ENCODE peak calls at places on chromosome 4, in eight cellular contexts. I, K, X, R, F, L, T and P are unnamed samples.

GRCh38 chr4:176548571-176548970 is 228.8 kb downstream of the SPCS3 start:
- DNase-seq in I (no peak), K (peak), X (no peak), R (no peak), F (peak), L (no peak), T (no peak), P (no peak)

GRCh38 chr4:89311433-89311832 is 3.8 kb upstream of the GPRIN3 start:
- DNase-seq in I (no peak), K (no peak), X (no peak), R (no peak), F (no peak), L (no peak), T (no peak), P (no peak)

GRCh38 chr4:74531952-74532794 is 87.2 kb downstream of the AREG start:
- DNase-seq in I (no peak), K (peak), X (no peak), R (no peak), F (peak), L (no peak), T (no peak), P (peak)

GRCh38 chr4:3700736-3701135 is 65.4 kb upstream of the ADRA2C start:
- DNase-seq in I (peak), K (no peak), X (no peak), R (peak), F (no peak), L (no peak), T (no peak), P (no peak)

GRCh38 chr4:85740431-85740861 is 265.5 kb downstream of the ARHGAP24 start:
- DNase-seq in I (no peak), K (peak), X (no peak), R (no peak), F (no peak), L (no peak), T (no peak), P (no peak)

GRCh38 chr4:37385424-37385823 is 140.9 kb downstream of the NWD2 start:
- DNase-seq in I (no peak), K (no peak), X (no peak), R (no peak), F (no peak), L (no peak), T (no peak), P (no peak)

GRCh38 chr4:25253072-25253447 is 19.2 kb downstream of the PI4K2B start:
- DNase-seq in I (no peak), K (no peak), X (no peak), R (no peak), F (no peak), L (no peak), T (no peak), P (no peak)

GRCh38 chr4:124736526-124736925 is 24.0 kb upstream of the ANKRD50 start:
- DNase-seq in I (no peak), K (no peak), X (no peak), R (no peak), F (no peak), L (no peak), T (no peak), P (no peak)

GRCh38 chr4:72118017-72118416 is 86.2 kb downstream of the NPFFR2 start:
- DNase-seq in I (no peak), K (no peak), X (no peak), R (no peak), F (no peak), L (no peak), T (no peak), P (no peak)

GRCh38 chr4:7581477-7581876 is 146.7 kb upstream of the PSAPL1 start:
- DNase-seq in I (no peak), K (peak), X (peak), R (no peak), F (no peak), L (no peak), T (no peak), P (peak)

GRCh38 chr4:10587697-10588096 is 96.9 kb downstream of the CLNK start:
- DNase-seq in I (peak), K (peak), X (no peak), R (no peak), F (no peak), L (no peak), T (no peak), P (no peak)

GRCh38 chr4:26912069-26912468 is 51.4 kb downstream of the STIM2 start:
- DNase-seq in I (no peak), K (no peak), X (no peak), R (no peak), F (no peak), L (no peak), T (no peak), P (no peak)

GRCh38 chr4:83644677-83645639 is 109.0 kb downstream of the GPAT3 start:
- DNase-seq in I (no peak), K (peak), X (no peak), R (no peak), F (peak), L (no peak), T (no peak), P (peak)

GRCh38 chr4:167014944-167015343 is 219.3 kb downstream of the SPOCK3 start:
- DNase-seq in I (no peak), K (no peak), X (no peak), R (no peak), F (no peak), L (no peak), T (no peak), P (no peak)

DNA sequence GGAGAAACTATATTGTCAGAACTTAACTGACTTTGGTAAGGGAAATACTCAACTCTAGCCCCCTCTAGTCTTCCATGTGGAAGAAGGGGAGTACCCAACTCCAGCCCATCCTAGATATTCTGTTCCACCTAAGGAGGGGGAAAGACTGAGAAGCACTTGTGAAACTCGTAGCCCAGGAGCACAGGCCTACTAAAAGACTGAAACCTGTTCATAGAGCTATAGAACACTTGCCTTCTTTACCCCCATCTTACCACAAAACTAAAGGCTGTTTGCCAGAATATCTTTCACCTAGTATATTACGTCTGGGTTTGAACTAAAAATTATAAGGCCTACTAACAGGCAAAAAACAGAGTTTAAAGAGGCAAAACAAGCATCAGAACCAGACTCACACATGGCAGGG is 15.5 kb downstream of the CLDN22 start:
- DNase-seq in I (no peak), K (no peak), X (no peak), R (no peak), F (no peak), L (no peak), T (no peak), P (no peak)
- H3K4me3 ChIP-seq in I (no peak), K (no peak), X (no peak), R (no peak), F (no peak), L (no peak), T (no peak), P (no peak)

GRCh38 chr4:87423313-87424031 is 1.1 kb downstream of the NUDT9 start:
- DNase-seq in I (no peak), K (peak), X (no peak), R (no peak), F (no peak), L (no peak), T (no peak), P (no peak)
- TF ChIP-seq CTCF in I (no peak), K (no peak), X (no peak), R (no peak), F (peak), L (no peak), T (no peak), P (no peak)

GRCh38 chr4:6423575-6423974 is 48.8 kb downstream of the PPP2R2C start:
- DNase-seq in I (no peak), K (no peak), X (no peak), R (no peak), F (no peak), L (no peak), T (no peak), P (no peak)
- H3K4me3 ChIP-seq in I (no peak), K (no peak), X (no peak), R (no peak), F (no peak), L (no peak), T (no peak), P (no peak)

GRCh38 chr4:142875117-142875516 is 29.0 kb upstream of the INPP4B start:
- DNase-seq in I (no peak), K (no peak), X (no peak), R (no peak), F (no peak), L (no peak), T (no peak), P (no peak)
- TF ChIP-seq CTCF in I (no peak), K (no peak), X (no peak), R (no peak), F (no peak), L (no peak), T (no peak), P (no peak)

GRCh38 chr4:163492951-163493504 is 1.5 kb upstream of the TMA16 start:
- DNase-seq in I (no peak), K (no peak), X (no peak), R (no peak), F (no peak), L (no peak), T (no peak), P (no peak)
- H3K4me3 ChIP-seq in I (no peak), K (no peak), X (no peak), R (no peak), F (no peak), L (no peak), T (no peak), P (no peak)

DNA sequence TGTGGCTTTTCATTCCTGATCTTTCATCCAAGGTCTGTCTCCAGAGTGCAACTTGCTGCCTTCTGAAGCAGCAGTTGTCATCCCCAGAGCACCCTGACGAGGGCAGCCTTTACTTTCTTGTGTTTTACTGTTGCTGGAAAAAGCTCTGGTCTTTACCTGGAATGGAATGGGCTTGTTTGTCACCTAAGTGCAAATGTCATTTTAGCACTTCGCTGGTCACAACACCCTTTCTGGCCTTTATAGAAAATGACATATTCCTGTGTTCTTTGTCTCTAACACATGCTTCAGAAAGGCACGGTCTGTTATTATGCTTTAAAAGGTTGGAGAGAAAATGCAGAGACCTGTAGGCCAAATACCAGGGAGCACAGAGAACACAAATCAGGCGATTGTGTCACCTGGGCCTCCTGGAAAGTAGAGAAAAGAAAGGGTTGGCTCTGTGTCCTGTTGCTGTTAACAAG is 332.7 kb upstream of the IGFBP7 start:
- DNase-seq in I (no peak), K (peak), X (no peak), R (no peak), F (peak), L (peak), T (no peak), P (peak)
- TF ChIP-seq CTCF in I (no peak), K (peak), X (no peak), R (peak), F (peak), L (peak), T (no peak), P (peak)